ENCODE peak calls at places on chromosome 4, in eight cellular contexts. M is ELR; P is non-pigmented ciliary epithelial cell; C is endothelial cell of umbilical vein; B is osteoblast; V is astrocyte of the spinal cord; F is fibroblast of the aortic adventitia; T is stimulated activated CD4-positive, alpha-beta T cell treated with anti-CD3 and anti-CD28 coated beads, Interleukin-12 subunit alpha, Interleukin-12 subunit beta, amount 100 ng/mL, for 4 hours. L is an unnamed sample.

GRCh38 chr4:111542056-111542455 is 603.2 kb upstream of the FAM241A start:
- DNase-seq in M (no peak), P (no peak), C (no peak), B (no peak), V (no peak), F (peak; percentile 53), T (no peak), L (no peak)

GRCh38 chr4:3440011-3440410 is 1.8 kb upstream of the HGFAC start:
- DNase-seq in M (no peak), P (no peak), C (no peak), B (no peak), V (no peak), F (peak; percentile 17), T (no peak), L (no peak)

GRCh38 chr4:141413366-141413765 is 192.7 kb downstream of the ZNF330 start:
- DNase-seq in M (no peak), P (no peak), C (no peak), B (no peak), V (no peak), F (no peak), T (no peak), L (no peak)

GRCh38 chr4:56215901-56216300 is 171.4 kb downstream of the AASDH start:
- DNase-seq in M (peak; percentile 57), P (peak; percentile 22), C (peak; percentile 26), B (no peak), V (peak; percentile 70), F (peak; percentile 66), T (no peak), L (no peak)

GRCh38 chr4:38163216-38164006 is 203.2 kb downstream of the PTTG2 start:
- DNase-seq in M (peak; percentile 81), P (no peak), C (peak; percentile 21), B (no peak), V (peak; percentile 77), F (peak; percentile 63), T (no peak), L (no peak)

GRCh38 chr4:57405359-57405758 is 295.2 kb upstream of the IGFBP7 start:
- DNase-seq in M (peak; percentile 97), P (no peak), C (no peak), B (no peak), V (no peak), F (peak; percentile 40), T (no peak), L (no peak)

GRCh38 chr4:60989141-60989540 is 211.0 kb upstream of the ADGRL3 start:
- DNase-seq in M (peak; percentile 18), P (no peak), C (no peak), B (no peak), V (no peak), F (no peak), T (no peak), L (no peak)

GRCh38 chr4:122884504-122884903 is 37.9 kb downstream of the NUDT6 start:
- DNase-seq in M (no peak), P (no peak), C (no peak), B (no peak), V (no peak), F (no peak), T (no peak), L (no peak)

GRCh38 chr4:15870921-15871664 is 67.4 kb downstream of the FGFBP1 start:
- DNase-seq in M (no peak), P (no peak), C (no peak), B (no peak), V (no peak), F (no peak), T (no peak), L (no peak)

GRCh38 chr4:139986108-139986507 is 167.9 kb downstream of the MAML3 start:
- DNase-seq in M (no peak), P (no peak), C (no peak), B (no peak), V (peak; percentile 37), F (no peak), T (no peak), L (no peak)

GRCh38 chr4:108881190-108881589 is 118.3 kb upstream of the ETNPPL start:
- DNase-seq in M (peak; percentile 34), P (peak; percentile 93), C (peak; percentile 85), B (peak; percentile 41), V (peak; percentile 69), F (peak; percentile 58), T (no peak), L (no peak)

GRCh38 chr4:65624651-65625050 is 45.6 kb downstream of the EPHA5 start:
- DNase-seq in M (peak; percentile 55), P (no peak), C (no peak), B (peak; percentile 34), V (peak; percentile 36), F (peak; percentile 9), T (no peak), L (no peak)

GRCh38 chr4:130576218-130576617 is 1480.3 kb downstream of the C4orf33 start:
- DNase-seq in M (no peak), P (no peak), C (no peak), B (no peak), V (no peak), F (no peak), T (no peak), L (no peak)

GRCh38 chr4:152454398-152455011 is 81.4 kb downstream of the FBXW7 start:
- DNase-seq in M (peak; percentile 60), P (no peak), C (peak; percentile 38), B (peak; percentile 36), V (peak; percentile 45), F (peak; percentile 60), T (no peak), L (no peak)

GRCh38 chr4:34644716-34645115 is 1599.6 kb downstream of the ARAP2 start:
- DNase-seq in M (peak; percentile 7), P (peak; percentile 53), C (no peak), B (no peak), V (peak; percentile 52), F (no peak), T (no peak), L (no peak)